ENCODE peak calls at places on chromosomes 2 and 18, in five cellular contexts. One of them, this sample, is unnamed.

GRCh38 chr2:191635333-191636234 is 42.4 kb upstream of the NABP1 start:
- DNase-seq in colonic mucosa: no peak
- DNase-seq in upper lobe of right lung: no peak
- DNase-seq in endodermal cell: no peak
- DNase-seq in fibroblast of lung: peak; percentile 95
- DNase-seq in this sample: no peak

GRCh38 chr2:40434638-40435296 is 17.1 kb downstream of the SLC8A1 start:
- DNase-seq in fibroblast of lung: peak; percentile 99
- DNase-seq in upper lobe of right lung: no peak
- DNase-seq in colonic mucosa: no peak
- DNase-seq in endodermal cell: no peak
- DNase-seq in this sample: no peak

GRCh38 chr2:112691761-112692370 is 29.0 kb upstream of the NT5DC4 start:
- DNase-seq in endodermal cell: no peak
- DNase-seq in upper lobe of right lung: no peak
- DNase-seq in fibroblast of lung: peak; percentile 36
- DNase-seq in colonic mucosa: no peak
- DNase-seq in this sample: no peak

GRCh38 chr2:70181363-70181956 is 9.4 kb downstream of the C2orf42 start:
- DNase-seq in endodermal cell: no peak
- DNase-seq in colonic mucosa: no peak
- DNase-seq in fibroblast of lung: no peak
- DNase-seq in upper lobe of right lung: peak; percentile 50
- DNase-seq in this sample: no peak

GRCh38 chr2:169709970-169710369 is 15.7 kb downstream of the PHOSPHO2 start:
- DNase-seq in colonic mucosa: peak; percentile 45
- DNase-seq in fibroblast of lung: no peak
- DNase-seq in upper lobe of right lung: no peak
- DNase-seq in endodermal cell: no peak
- DNase-seq in this sample: no peak

GRCh38 chr18:27860701-27861107 is 316.2 kb downstream of the CDH2 start:
- DNase-seq in fibroblast of lung: peak; percentile 82
- DNase-seq in endodermal cell: peak; percentile 51
- DNase-seq in colonic mucosa: no peak
- DNase-seq in upper lobe of right lung: no peak
- DNase-seq in this sample: no peak

GRCh38 chr2:63734510-63734909 is 107.2 kb upstream of the UGP2 start:
- DNase-seq in colonic mucosa: no peak
- DNase-seq in fibroblast of lung: no peak
- DNase-seq in upper lobe of right lung: no peak
- DNase-seq in endodermal cell: no peak
- DNase-seq in this sample: no peak

GRCh38 chr2:32418777-32419176 is 62.0 kb downstream of the BIRC6 start:
- DNase-seq in upper lobe of right lung: no peak
- DNase-seq in colonic mucosa: no peak
- DNase-seq in fibroblast of lung: peak; percentile 90
- DNase-seq in endodermal cell: no peak
- DNase-seq in this sample: no peak

GRCh38 chr2:230762317-230762896 is 49.8 kb downstream of the CAB39 start:
- DNase-seq in fibroblast of lung: no peak
- DNase-seq in colonic mucosa: no peak
- DNase-seq in endodermal cell: peak; percentile 82
- DNase-seq in upper lobe of right lung: no peak
- DNase-seq in this sample: no peak

GRCh38 chr2:238869293-238870124 is 21.6 kb downstream of the TWIST2 start:
- DNase-seq in fibroblast of lung: peak; percentile 52
- DNase-seq in upper lobe of right lung: no peak
- DNase-seq in colonic mucosa: no peak
- DNase-seq in endodermal cell: peak; percentile 50
- DNase-seq in this sample: no peak

GRCh38 chr18:63762518-63762917 is 12.7 kb upstream of the SERPINB7 start:
- DNase-seq in colonic mucosa: no peak
- DNase-seq in fibroblast of lung: peak; percentile 60
- DNase-seq in endodermal cell: no peak
- DNase-seq in upper lobe of right lung: no peak
- DNase-seq in this sample: no peak

GRCh38 chr18:61764381-61764780 is 128.4 kb downstream of the RNF152 start:
- DNase-seq in endodermal cell: no peak
- DNase-seq in upper lobe of right lung: no peak
- DNase-seq in colonic mucosa: no peak
- DNase-seq in fibroblast of lung: peak; percentile 82
- DNase-seq in this sample: no peak

GRCh38 chr2:55025082-55025481 is 25.2 kb downstream of the RTN4 start:
- DNase-seq in upper lobe of right lung: no peak
- DNase-seq in endodermal cell: no peak
- DNase-seq in colonic mucosa: no peak
- DNase-seq in fibroblast of lung: no peak
- DNase-seq in this sample: no peak

GRCh38 chr2:205722538-205722878 is 40.2 kb downstream of the NRP2 start:
- DNase-seq in endodermal cell: no peak
- DNase-seq in upper lobe of right lung: no peak
- DNase-seq in fibroblast of lung: no peak
- DNase-seq in colonic mucosa: no peak
- DNase-seq in this sample: no peak

GRCh38 chr2:128371248-128371630 is 52.6 kb upstream of the HS6ST1 start:
- DNase-seq in colonic mucosa: no peak
- DNase-seq in upper lobe of right lung: peak; percentile 47
- DNase-seq in fibroblast of lung: no peak
- DNase-seq in endodermal cell: no peak
- DNase-seq in this sample: no peak

GRCh38 chr2:40653829-40654228 is 201.9 kb upstream of the SLC8A1 start:
- DNase-seq in colonic mucosa: no peak
- DNase-seq in endodermal cell: no peak
- DNase-seq in fibroblast of lung: peak; percentile 11
- DNase-seq in upper lobe of right lung: no peak
- DNase-seq in this sample: no peak

GRCh38 chr2:209525834-209526281 is 102.0 kb downstream of the MAP2 start:
- DNase-seq in colonic mucosa: no peak
- DNase-seq in upper lobe of right lung: no peak
- DNase-seq in fibroblast of lung: peak; percentile 96
- DNase-seq in endodermal cell: no peak
- DNase-seq in this sample: no peak

GRCh38 chr2:214782671-214783070 is 26.8 kb downstream of the BARD1 start:
- DNase-seq in upper lobe of right lung: no peak
- DNase-seq in endodermal cell: no peak
- DNase-seq in fibroblast of lung: no peak
- DNase-seq in colonic mucosa: no peak
- DNase-seq in this sample: no peak

GRCh38 chr2:62045017-62045543 is 139.6 kb downstream of the COMMD1 start:
- DNase-seq in endodermal cell: no peak
- DNase-seq in upper lobe of right lung: no peak
- DNase-seq in fibroblast of lung: no peak
- DNase-seq in colonic mucosa: peak; percentile 39
- DNase-seq in this sample: no peak

GRCh38 chr2:1986598-1986997 is 242.3 kb upstream of the PXDN start:
- DNase-seq in upper lobe of right lung: no peak
- DNase-seq in fibroblast of lung: no peak
- DNase-seq in endodermal cell: no peak
- DNase-seq in colonic mucosa: no peak
- DNase-seq in this sample: no peak

GRCh38 chr18:46877329-46877987 is 39.8 kb downstream of the PIAS2 start:
- DNase-seq in endodermal cell: peak; percentile 80
- DNase-seq in colonic mucosa: peak; percentile 69
- DNase-seq in upper lobe of right lung: no peak
- DNase-seq in fibroblast of lung: no peak
- DNase-seq in this sample: peak; percentile 40

GRCh38 chr2:54306561-54306960 is 50.5 kb upstream of the TSPYL6 start:
- DNase-seq in endodermal cell: no peak
- DNase-seq in colonic mucosa: no peak
- DNase-seq in upper lobe of right lung: no peak
- DNase-seq in fibroblast of lung: peak; percentile 88
- DNase-seq in this sample: no peak

GRCh38 chr18:62361288-62361687 is 36.2 kb downstream of the TNFRSF11A start:
- DNase-seq in upper lobe of right lung: no peak
- DNase-seq in endodermal cell: no peak
- DNase-seq in fibroblast of lung: no peak
- DNase-seq in colonic mucosa: no peak
- DNase-seq in this sample: no peak

DNA sequence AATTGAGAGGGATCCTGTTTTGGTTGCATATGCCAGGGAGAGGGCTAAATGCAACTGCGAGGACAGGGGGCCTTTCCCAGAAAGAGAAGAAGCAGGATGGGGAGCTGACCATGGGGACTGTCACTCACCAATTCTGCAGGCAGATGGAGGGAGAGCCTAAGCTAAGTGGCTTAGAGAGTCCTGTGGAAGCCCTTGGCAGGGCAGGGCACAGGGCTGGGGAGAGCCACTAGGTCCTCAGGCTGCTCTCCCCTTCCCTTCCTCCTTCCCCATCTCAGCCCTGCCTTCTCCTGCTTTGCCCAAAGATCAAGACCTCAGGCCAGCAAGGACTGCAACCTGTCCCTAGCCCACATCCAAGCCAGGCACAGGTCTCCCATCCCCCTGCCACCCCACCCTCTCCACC is 24.4 kb upstream of the CATIP start:
- DNase-seq in upper lobe of right lung: no peak
- DNase-seq in endodermal cell: peak; percentile 52
- DNase-seq in colonic mucosa: no peak
- DNase-seq in fibroblast of lung: no peak
- DNase-seq in this sample: no peak
- H3K4me3 ChIP-seq in upper lobe of right lung: no peak overlapping the region
- H3K4me3 ChIP-seq in endodermal cell: no peak overlapping the region
- H3K4me3 ChIP-seq in colonic mucosa: no peak overlapping the region
- H3K4me3 ChIP-seq in fibroblast of lung: no peak overlapping the region
- H3K4me3 ChIP-seq in this sample: no peak overlapping the region

GRCh38 chr2:218607436-218608115 is at the start of gene PLCD4:
- DNase-seq in fibroblast of lung: peak; percentile 79
- DNase-seq in colonic mucosa: peak; percentile 21
- DNase-seq in upper lobe of right lung: no peak
- DNase-seq in endodermal cell: peak; percentile 68
- DNase-seq in this sample: no peak
- TF ChIP-seq CTCF in fibroblast of lung: peak; percentile 17
- TF ChIP-seq CTCF in colonic mucosa: no peak
- TF ChIP-seq CTCF in upper lobe of right lung: no peak
- TF ChIP-seq CTCF in endodermal cell: no peak
- TF ChIP-seq CTCF in this sample: no peak

DNA sequence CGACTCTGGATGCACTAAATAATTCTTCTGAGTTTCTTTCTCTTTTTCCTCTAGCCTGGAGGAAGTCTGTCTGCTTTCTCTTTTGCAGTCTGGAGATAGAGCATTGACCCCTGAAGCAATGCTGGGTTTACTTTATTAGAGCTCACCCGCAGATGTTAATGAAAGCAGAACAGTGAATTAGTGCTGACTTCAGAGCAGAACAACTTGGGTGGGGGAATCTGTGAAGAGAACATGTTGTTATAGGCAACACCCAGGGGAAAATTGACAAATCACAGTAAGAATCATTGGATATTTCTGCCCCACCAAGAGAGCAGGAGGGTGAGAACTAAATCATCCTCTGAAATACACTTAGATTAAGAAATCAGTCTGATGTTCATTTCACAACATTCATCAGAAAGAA is 164.9 kb downstream of the FMNL2 start:
- DNase-seq in upper lobe of right lung: no peak
- DNase-seq in colonic mucosa: no peak
- DNase-seq in fibroblast of lung: peak; percentile 44
- DNase-seq in endodermal cell: no peak
- DNase-seq in this sample: no peak
- H3K27ac ChIP-seq in upper lobe of right lung: peak overlapping the region; percentile 63
- H3K27ac ChIP-seq in colonic mucosa: peak overlapping the region; percentile 34
- H3K27ac ChIP-seq in fibroblast of lung: no peak overlapping the region
- H3K27ac ChIP-seq in endodermal cell: peak overlapping the region; percentile 42
- H3K27ac ChIP-seq in this sample: peak overlapping the region; percentile 27

GRCh38 chr18:37252342-37252741 is 313.3 kb downstream of the CELF4 start:
- DNase-seq in endodermal cell: no peak
- DNase-seq in upper lobe of right lung: peak; percentile 36
- DNase-seq in colonic mucosa: no peak
- DNase-seq in fibroblast of lung: no peak
- DNase-seq in this sample: no peak
- H3K4me3 ChIP-seq in endodermal cell: peak overlapping the region; percentile 81
- H3K4me3 ChIP-seq in upper lobe of right lung: no peak overlapping the region
- H3K4me3 ChIP-seq in colonic mucosa: no peak overlapping the region
- H3K4me3 ChIP-seq in fibroblast of lung: no peak overlapping the region
- H3K4me3 ChIP-seq in this sample: no peak overlapping the region

GRCh38 chr2:45833301-45833967 is 182.0 kb downstream of the PRKCE start:
- DNase-seq in colonic mucosa: no peak
- DNase-seq in endodermal cell: no peak
- DNase-seq in fibroblast of lung: no peak
- DNase-seq in upper lobe of right lung: no peak
- DNase-seq in this sample: no peak
- TF ChIP-seq CTCF in colonic mucosa: no peak
- TF ChIP-seq CTCF in endodermal cell: no peak
- TF ChIP-seq CTCF in fibroblast of lung: no peak
- TF ChIP-seq CTCF in upper lobe of right lung: no peak
- TF ChIP-seq CTCF in this sample: no peak

DNA sequence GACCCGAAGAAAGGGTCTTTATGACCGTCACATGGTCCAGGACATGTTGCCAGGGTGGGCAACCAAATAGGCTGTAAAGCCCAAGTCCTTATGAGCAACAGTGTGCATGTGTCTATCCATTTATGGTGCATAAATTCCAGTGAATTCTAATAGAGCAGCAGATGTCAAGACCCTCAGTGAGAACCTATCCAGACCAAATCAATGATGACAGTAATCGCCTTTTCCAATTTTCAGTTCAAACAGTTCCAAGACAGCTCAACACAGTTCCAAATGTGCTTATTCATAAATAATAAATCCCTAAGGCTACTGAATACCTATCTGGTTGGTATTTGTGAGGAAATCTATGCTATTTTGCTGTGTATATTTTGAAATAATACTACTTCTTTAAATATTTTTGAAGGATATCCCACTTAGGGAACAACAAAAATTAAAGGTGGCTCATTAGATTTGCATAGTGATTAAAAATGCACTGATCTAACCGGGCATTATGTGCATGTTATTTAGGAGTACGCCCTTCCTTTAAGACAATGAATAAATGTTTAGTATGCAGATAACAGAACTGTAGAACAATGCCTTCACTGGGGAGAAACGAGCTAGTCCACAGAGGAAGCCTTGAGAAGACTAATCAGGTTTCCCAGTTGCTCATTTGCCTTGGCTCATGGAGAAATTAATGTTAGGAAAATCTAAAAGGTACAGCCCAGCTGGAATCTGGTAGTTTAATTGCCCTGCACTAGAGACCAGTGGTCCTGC is 519.4 kb upstream of the CHAC2 start:
- DNase-seq in fibroblast of lung: no peak
- DNase-seq in upper lobe of right lung: no peak
- DNase-seq in endodermal cell: no peak
- DNase-seq in colonic mucosa: no peak
- DNase-seq in this sample: no peak
- H3K27ac ChIP-seq in fibroblast of lung: no peak overlapping the region
- H3K27ac ChIP-seq in upper lobe of right lung: no peak overlapping the region
- H3K27ac ChIP-seq in endodermal cell: no peak overlapping the region
- H3K27ac ChIP-seq in colonic mucosa: no peak overlapping the region
- H3K27ac ChIP-seq in this sample: no peak overlapping the region

GRCh38 chr2:111194835-111195621 is 74.3 kb downstream of the BCL2L11 start:
- DNase-seq in colonic mucosa: no peak
- DNase-seq in upper lobe of right lung: no peak
- DNase-seq in endodermal cell: peak; percentile 55
- DNase-seq in fibroblast of lung: no peak
- DNase-seq in this sample: no peak
- H3K4me3 ChIP-seq in colonic mucosa: no peak overlapping the region
- H3K4me3 ChIP-seq in upper lobe of right lung: no peak overlapping the region
- H3K4me3 ChIP-seq in endodermal cell: no peak overlapping the region
- H3K4me3 ChIP-seq in fibroblast of lung: no peak overlapping the region
- H3K4me3 ChIP-seq in this sample: no peak overlapping the region

GRCh38 chr2:98585386-98585785 is 22.9 kb downstream of the COA5 start:
- DNase-seq in endodermal cell: no peak
- DNase-seq in fibroblast of lung: no peak
- DNase-seq in upper lobe of right lung: no peak
- DNase-seq in colonic mucosa: no peak
- DNase-seq in this sample: no peak
- TF ChIP-seq CTCF in endodermal cell: no peak
- TF ChIP-seq CTCF in fibroblast of lung: no peak
- TF ChIP-seq CTCF in upper lobe of right lung: no peak
- TF ChIP-seq CTCF in colonic mucosa: no peak
- TF ChIP-seq CTCF in this sample: no peak

GRCh38 chr2:235541016-235541415 is 47.2 kb downstream of the AGAP1 start:
- DNase-seq in upper lobe of right lung: no peak
- DNase-seq in endodermal cell: no peak
- DNase-seq in colonic mucosa: peak; percentile 72
- DNase-seq in fibroblast of lung: no peak
- DNase-seq in this sample: peak; percentile 89
- H3K27ac ChIP-seq in upper lobe of right lung: no peak overlapping the region
- H3K27ac ChIP-seq in endodermal cell: no peak overlapping the region
- H3K27ac ChIP-seq in colonic mucosa: peak overlapping the region; percentile 83
- H3K27ac ChIP-seq in fibroblast of lung: no peak overlapping the region
- H3K27ac ChIP-seq in this sample: peak overlapping the region; percentile 41